ENCODE peak calls at places on chromosomes 3 and 15, in five cellular contexts. M is lower lobe of right lung, L is epithelial cell of esophagus, F is upper lobe of right lung, E is PC-3. V is an unnamed sample.

GRCh38 chr3:60316121-60316783 is 935.0 kb downstream of the FHIT start:
- DNase-seq in M (no peak), L (no peak), F (no peak), E (no peak), V (peak; percentile 85)

GRCh38 chr3:11346416-11346815 is 74.2 kb downstream of the ATG7 start:
- DNase-seq in M (no peak), L (peak; percentile 71), F (no peak), E (peak; percentile 91), V (peak; percentile 34)

GRCh38 chr3:158660711-158661110 is 11.7 kb downstream of the LXN start:
- DNase-seq in M (no peak), L (no peak), F (no peak), E (no peak), V (no peak)

GRCh38 chr3:144033235-144033579 is 61.6 kb downstream of the DIPK2A start:
- DNase-seq in M (no peak), L (no peak), F (no peak), E (no peak), V (no peak)

GRCh38 chr3:106228271-106228670 is 359.5 kb upstream of the CBLB start:
- DNase-seq in M (no peak), L (no peak), F (no peak), E (no peak), V (no peak)

GRCh38 chr3:168139947-168140346 is 44.2 kb upstream of the GOLIM4 start:
- DNase-seq in M (no peak), L (peak; percentile 55), F (no peak), E (peak; percentile 64), V (no peak)

GRCh38 chr15:96560246-96560895 is 229.9 kb downstream of the NR2F2 start:
- DNase-seq in M (no peak), L (peak; percentile 87), F (no peak), E (no peak), V (peak; percentile 28)

GRCh38 chr15:63474810-63475316 is 29.5 kb upstream of the USP3 start:
- DNase-seq in M (peak; percentile 65), L (peak; percentile 83), F (no peak), E (peak; percentile 32), V (no peak)

GRCh38 chr3:144879701-144880100 is 908.1 kb downstream of the DIPK2A start:
- DNase-seq in M (no peak), L (no peak), F (no peak), E (no peak), V (no peak)

GRCh38 chr3:10780922-10781321 is 35.1 kb upstream of the SLC6A11 start:
- DNase-seq in M (no peak), L (no peak), F (no peak), E (no peak), V (no peak)

GRCh38 chr3:191239439-191240035 is 40.5 kb downstream of the OSTN start:
- DNase-seq in M (no peak), L (peak; percentile 19), F (no peak), E (peak; percentile 75), V (no peak)

GRCh38 chr15:73972984-73973682 is 19.0 kb downstream of the STOML1 start:
- DNase-seq in M (peak; percentile 88), L (peak; percentile 84), F (peak; percentile 88), E (peak; percentile 89), V (peak; percentile 76)

GRCh38 chr3:107431298-107432012 is 54.2 kb downstream of the CCDC54 start:
- DNase-seq in M (peak; percentile 78), L (peak; percentile 57), F (peak; percentile 85), E (peak; percentile 76), V (peak; percentile 67)

GRCh38 chr15:93047621-93048425 is 41.2 kb downstream of the RGMA start:
- DNase-seq in M (no peak), L (no peak), F (no peak), E (no peak), V (no peak)

GRCh38 chr3:165635791-165636681 is 201.2 kb downstream of the BCHE start:
- DNase-seq in M (no peak), L (no peak), F (no peak), E (peak; percentile 8), V (no peak)

GRCh38 chr3:124498891-124499290 is 231.4 kb upstream of the UMPS start:
- DNase-seq in M (no peak), L (peak; percentile 46), F (no peak), E (no peak), V (peak; percentile 11)

GRCh38 chr3:60064210-60065178 is 1014.7 kb upstream of the CFAP20DC start:
- DNase-seq in M (no peak), L (peak; percentile 49), F (no peak), E (peak; percentile 22), V (peak; percentile 51)

GRCh38 chr3:13012228-13012691 is 61.0 kb downstream of the IQSEC1 start:
- DNase-seq in M (peak; percentile 90), L (no peak), F (peak; percentile 89), E (no peak), V (peak; percentile 63)
- H3K4me3 ChIP-seq in M (no peak overlapping the region), L (no peak overlapping the region), F (no peak overlapping the region), E (no peak overlapping the region), V (no peak overlapping the region)

DNA sequence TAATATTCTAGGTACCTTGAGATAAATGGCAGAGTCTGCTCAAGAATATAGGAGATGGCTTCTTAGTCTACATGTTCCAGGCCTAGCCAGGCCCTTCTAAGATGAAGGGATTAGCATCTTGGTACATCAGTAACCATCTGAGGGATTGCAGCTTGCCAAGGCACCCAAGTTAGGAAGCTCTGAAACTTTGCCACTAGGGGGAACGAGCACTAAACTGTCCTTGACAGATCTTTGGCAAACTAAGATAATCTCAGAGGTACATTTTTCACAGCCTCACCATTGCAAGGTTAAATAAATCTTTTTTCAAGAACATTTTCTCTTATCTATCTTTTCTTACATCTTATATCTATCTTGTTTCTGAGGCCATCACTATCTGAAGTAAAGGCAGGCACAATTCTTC is 351.2 kb downstream of the RAP2B start:
- DNase-seq in M (no peak), L (peak; percentile 43), F (no peak), E (peak; percentile 58), V (peak; percentile 8)
- TF ChIP-seq CTCF in M (peak; percentile 24), L (peak; percentile 58), F (peak; percentile 23), E (peak; percentile 66), V (peak; percentile 37)

DNA sequence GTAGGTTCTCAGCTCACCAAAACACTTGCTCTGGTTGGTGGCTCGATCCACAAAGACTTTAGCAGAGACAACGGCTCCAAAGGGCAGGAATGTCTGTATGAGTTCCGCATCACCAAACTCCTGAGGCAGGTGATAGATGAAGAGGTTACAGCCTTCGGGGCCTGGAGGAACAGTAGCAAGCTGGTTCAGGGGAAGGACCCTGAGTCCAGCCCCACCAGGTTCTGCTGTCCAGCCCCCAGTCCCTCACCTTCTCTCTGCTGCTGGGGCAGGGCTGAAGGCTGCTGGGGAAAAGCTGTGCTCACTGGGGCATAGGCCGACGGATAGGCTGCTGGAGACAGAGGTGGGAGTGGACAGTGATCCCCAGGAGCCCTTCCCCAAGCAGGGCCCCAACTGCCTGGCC is 15.9 kb upstream of the PARP6 start:
- DNase-seq in M (no peak), L (no peak), F (no peak), E (no peak), V (no peak)
- H3K4me3 ChIP-seq in M (no peak overlapping the region), L (no peak overlapping the region), F (no peak overlapping the region), E (no peak overlapping the region), V (no peak overlapping the region)

GRCh38 chr3:113968986-113969385 is 21.2 kb downstream of the ZDHHC23 start:
- DNase-seq in M (no peak), L (peak; percentile 23), F (no peak), E (no peak), V (peak; percentile 82)

GRCh38 chr3:113963879-113964278 is 16.1 kb downstream of the ZDHHC23 start:
- DNase-seq in M (no peak), L (no peak), F (no peak), E (no peak), V (no peak)

DNA sequence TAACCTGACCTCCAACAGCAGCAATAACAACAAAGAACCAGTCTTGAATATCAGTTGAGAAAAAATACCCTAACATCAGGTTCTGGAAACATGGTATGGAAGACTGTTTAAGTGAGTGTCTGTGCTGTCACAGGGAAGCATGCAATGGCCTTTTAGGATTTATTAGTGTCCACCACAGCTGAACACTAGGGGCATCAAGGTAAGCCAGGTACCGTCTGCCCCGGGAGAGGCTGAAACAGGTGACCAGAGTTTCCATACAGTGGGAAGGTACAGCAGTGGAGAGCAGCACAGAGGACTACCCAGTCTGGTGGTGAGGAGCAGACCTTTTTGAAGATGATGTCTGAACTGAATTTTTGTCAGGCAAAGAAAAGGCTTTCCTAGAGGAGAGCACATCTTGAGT is 18.4 kb downstream of the ZDHHC23 start:
- DNase-seq in M (no peak), L (no peak), F (no peak), E (peak; percentile 12), V (no peak)
- TF ChIP-seq CTCF in M (no peak), L (no peak), F (no peak), E (peak; percentile 38), V (no peak)

V was measured in AG10803.